ENCODE peak calls at places on chromosomes 16 and 17, in nine cellular contexts. E, M, D, A, Y, W, G, R and T are unnamed samples.
A peak's percentile ranks its signal among the peaks of the same experiment; 100 is the strongest.

GRCh38 chr17:63433746-63434591 is 12.1 kb downstream of the CYB561 start:
- DNase-seq in E (no peak), M (no peak), D (no peak), A (no peak), Y (peak; percentile 89), W (peak; percentile 79), G (no peak), R (peak; percentile 84), T (peak; percentile 52)

GRCh38 chr17:4771519-4772234 is at the start of gene TM4SF5:
- DNase-seq in E (no peak), M (no peak), D (no peak), A (peak; percentile 17), Y (no peak), W (no peak), G (no peak), R (no peak), T (no peak)

GRCh38 chr17:79754359-79754758 is 23.6 kb upstream of the CBX2 start:
- DNase-seq in E (no peak), M (no peak), D (no peak), A (no peak), Y (no peak), W (no peak), G (no peak), R (no peak), T (no peak)

GRCh38 chr17:8470447-8471047 is 34.9 kb downstream of the NDEL1 start:
- DNase-seq in E (no peak), M (no peak), D (no peak), A (no peak), Y (peak; percentile 72), W (no peak), G (peak; percentile 41), R (no peak), T (no peak)

GRCh38 chr17:27239046-27239445 is 54.9 kb upstream of the WSB1 start:
- DNase-seq in E (no peak), M (no peak), D (no peak), A (peak; percentile 63), Y (no peak), W (no peak), G (no peak), R (no peak), T (no peak)

GRCh38 chr17:64230551-64231408 is 32.3 kb downstream of the TEX2 start:
- DNase-seq in E (no peak), M (no peak), D (no peak), A (no peak), Y (no peak), W (peak; percentile 68), G (no peak), R (no peak), T (no peak)

GRCh38 chr17:64004218-64004770 is 6.1 kb downstream of the PRR29 start:
- DNase-seq in E (no peak), M (no peak), D (no peak), A (peak; percentile 0), Y (no peak), W (no peak), G (no peak), R (no peak), T (no peak)

GRCh38 chr17:36723459-36723858 is 122.1 kb downstream of the MRM1 start:
- DNase-seq in E (no peak), M (no peak), D (no peak), A (peak; percentile 35), Y (no peak), W (no peak), G (no peak), R (no peak), T (no peak)

GRCh38 chr17:78736526-78737079 is 45.5 kb downstream of the CYTH1 start:
- DNase-seq in E (peak; percentile 38), M (peak; percentile 71), D (peak; percentile 71), A (peak; percentile 79), Y (peak; percentile 88), W (no peak), G (peak; percentile 28), R (peak; percentile 86), T (peak; percentile 91)

GRCh38 chr16:820730-821129 is 20.2 kb upstream of the GNG13 start:
- DNase-seq in E (no peak), M (no peak), D (no peak), A (no peak), Y (no peak), W (no peak), G (no peak), R (no peak), T (no peak)

GRCh38 chr17:83100853-83101391 is 21.5 kb downstream of the METRNL start:
- DNase-seq in E (no peak), M (no peak), D (peak; percentile 63), A (no peak), Y (no peak), W (no peak), G (no peak), R (no peak), T (no peak)

GRCh38 chr17:32998111-32998892 is 6.7 kb downstream of the SPACA3 start:
- DNase-seq in E (peak; percentile 58), M (peak; percentile 47), D (peak; percentile 33), A (peak; percentile 86), Y (peak; percentile 73), W (peak; percentile 87), G (peak; percentile 10), R (peak; percentile 80), T (peak; percentile 77)

GRCh38 chr16:19666451-19666850 is 51.6 kb downstream of the KNOP1 start:
- DNase-seq in E (no peak), M (no peak), D (no peak), A (no peak), Y (peak; percentile 61), W (no peak), G (no peak), R (no peak), T (no peak)

GRCh38 chr16:30350134-30350871 is 4.8 kb downstream of the CD2BP2 start:
- DNase-seq in E (no peak), M (no peak), D (no peak), A (peak; percentile 45), Y (no peak), W (no peak), G (no peak), R (no peak), T (no peak)

GRCh38 chr16:79451196-79451816 is 149.2 kb downstream of the MAF start:
- DNase-seq in E (no peak), M (no peak), D (no peak), A (no peak), Y (no peak), W (no peak), G (no peak), R (no peak), T (no peak)

GRCh38 chr16:81137012-81137335 is 40.8 kb upstream of the GCSH start:
- DNase-seq in E (no peak), M (no peak), D (no peak), A (no peak), Y (no peak), W (no peak), G (no peak), R (peak; percentile 50), T (no peak)

GRCh38 chr17:62618647-62619412 is 8.6 kb upstream of the MRC2 start:
- DNase-seq in E (no peak), M (no peak), D (no peak), A (no peak), Y (peak; percentile 49), W (no peak), G (no peak), R (no peak), T (no peak)

GRCh38 chr16:19524866-19525723 is 1.4 kb downstream of the CCP110 start:
- DNase-seq in E (no peak), M (no peak), D (no peak), A (no peak), Y (no peak), W (no peak), G (no peak), R (no peak), T (no peak)

GRCh38 chr17:70969540-70970034 is 800.3 kb downstream of the KCNJ2 start:
- DNase-seq in E (no peak), M (no peak), D (no peak), A (no peak), Y (no peak), W (no peak), G (no peak), R (no peak), T (no peak)

GRCh38 chr17:80195671-80196529 is 24.2 kb downstream of the SGSH start:
- DNase-seq in E (peak; percentile 35), M (peak; percentile 56), D (peak; percentile 53), A (peak; percentile 74), Y (no peak), W (peak; percentile 45), G (no peak), R (no peak), T (no peak)

GRCh38 chr17:29732209-29732608 is 109.5 kb upstream of the CORO6 start:
- DNase-seq in E (no peak), M (no peak), D (no peak), A (no peak), Y (no peak), W (no peak), G (no peak), R (no peak), T (no peak)

GRCh38 chr17:82536220-82537201 is 17.0 kb downstream of the FOXK2 start:
- DNase-seq in E (no peak), M (no peak), D (no peak), A (no peak), Y (peak; percentile 56), W (no peak), G (no peak), R (no peak), T (peak; percentile 63)